ENCODE peak calls at places on chromosomes 1 and 21, in six cellular contexts. V is Karpas-422; I is right atrium auricular region; N is naive thymus-derived CD4-positive, alpha-beta T cell; H is left ventricle myocardium inferior; S is BE2C. O is an unnamed sample. For H3K4me1, the result is how much of the 10 kb centered on the place peaks cover.

GRCh38 chr1:109427171-109427467 is 871 bp upstream of the PSMA5 start:
- DNase-seq in V (peak), I (no peak), N (no peak), H (no peak), S (no peak), O (no peak)

GRCh38 chr1:30823627-30823968 is 66.0 kb upstream of the LAPTM5 start:
- DNase-seq in V (no peak), I (no peak), N (no peak), H (no peak), S (no peak), O (no peak)

GRCh38 chr1:15799928-15800835 is 7.3 kb downstream of the UQCRHL start:
- DNase-seq in V (no peak), I (peak), N (no peak), H (no peak), S (peak), O (peak)

GRCh38 chr1:53210954-53211353 is 9.5 kb downstream of the CZIB start:
- DNase-seq in V (no peak), I (no peak), N (no peak), H (no peak), S (no peak), O (no peak)

GRCh38 chr1:195005338-195005737 is 1602.9 kb downstream of the KCNT2 start:
- DNase-seq in V (no peak), I (no peak), N (no peak), H (no peak), S (no peak), O (no peak)

GRCh38 chr1:170461762-170462384 is 70.1 kb upstream of the GORAB start:
- DNase-seq in V (no peak), I (no peak), N (no peak), H (no peak), S (no peak), O (no peak)

GRCh38 chr1:76080552-76081093 is 6.1 kb downstream of the ST6GALNAC3 start:
- DNase-seq in V (no peak), I (no peak), N (no peak), H (no peak), S (no peak), O (no peak)

GRCh38 chr1:82388679-82389078 is 587.9 kb downstream of the ADGRL2 start:
- DNase-seq in V (no peak), I (no peak), N (no peak), H (no peak), S (peak), O (no peak)

GRCh38 chr1:44154665-44155064 is 13.2 kb upstream of the KLF18 start:
- DNase-seq in V (no peak), I (no peak), N (no peak), H (no peak), S (no peak), O (no peak)

GRCh38 chr1:155307247-155307740 is 1.4 kb upstream of the FDPS start:
- DNase-seq in V (peak), I (no peak), N (no peak), H (no peak), S (no peak), O (no peak)

GRCh38 chr1:232473319-232473718 is 156.6 kb downstream of the SIPA1L2 start:
- DNase-seq in V (no peak), I (peak), N (no peak), H (no peak), S (no peak), O (no peak)

GRCh38 chr21:42207426-42207825 is 11.5 kb upstream of the ABCG1 start:
- DNase-seq in V (no peak), I (no peak), N (no peak), H (no peak), S (no peak), O (no peak)

GRCh38 chr1:89692601-89693503 is 59.9 kb downstream of the LRRC8C start:
- DNase-seq in V (peak), I (no peak), N (no peak), H (no peak), S (peak), O (no peak)

GRCh38 chr1:54124472-54124871 is 28.3 kb downstream of the CDCP2 start:
- DNase-seq in V (no peak), I (no peak), N (no peak), H (no peak), S (no peak), O (no peak)

GRCh38 chr1:54540891-54541290 is 7.1 kb upstream of the ACOT11 start:
- DNase-seq in V (peak), I (no peak), N (no peak), H (no peak), S (no peak), O (no peak)

GRCh38 chr1:53075206-53075605 is 13.2 kb downstream of the PODN start:
- DNase-seq in V (no peak), I (no peak), N (no peak), H (peak), S (no peak), O (peak)

GRCh38 chr1:245091171-245091621 is 63.6 kb upstream of the KIF26B start:
- DNase-seq in V (no peak), I (no peak), N (no peak), H (no peak), S (no peak), O (no peak)

GRCh38 chr1:110433803-110434202 is 17.1 kb upstream of the PROK1 start:
- DNase-seq in V (peak), I (peak), N (no peak), H (peak), S (peak), O (no peak)

GRCh38 chr21:45413922-45414321 is 9.0 kb downstream of the COL18A1 start:
- DNase-seq in V (no peak), I (no peak), N (no peak), H (peak), S (peak), O (peak)

GRCh38 chr1:79193211-79194079 is 186.9 kb upstream of the ADGRL4 start:
- DNase-seq in V (no peak), I (no peak), N (no peak), H (no peak), S (no peak), O (no peak)

GRCh38 chr1:188904201-188904600 is 1573.5 kb downstream of the BRINP3 start:
- DNase-seq in V (no peak), I (no peak), N (no peak), H (no peak), S (no peak), O (no peak)

GRCh38 chr1:245614986-245615385 is 460.2 kb downstream of the KIF26B start:
- DNase-seq in V (no peak), I (no peak), N (no peak), H (no peak), S (no peak), O (no peak)

GRCh38 chr1:41400235-41400634 is 39.0 kb downstream of the FOXO6 start:
- DNase-seq in V (no peak), I (no peak), N (no peak), H (no peak), S (no peak), O (no peak)

GRCh38 chr1:153392822-153393221 is 1.9 kb upstream of the S100A8 start:
- DNase-seq in V (no peak), I (no peak), N (no peak), H (no peak), S (no peak), O (no peak)

GRCh38 chr21:41170442-41170841 is 2.5 kb downstream of the BACE2 start:
- DNase-seq in V (peak), I (no peak), N (no peak), H (peak), S (no peak), O (no peak)

GRCh38 chr1:206491592-206491991 is 15.7 kb upstream of the RASSF5 start:
- DNase-seq in V (no peak), I (no peak), N (no peak), H (no peak), S (no peak), O (no peak)
- H3K4me1 ChIP-seq in V (under half), I (under half), N (under half), H (under half), S (under half), O (under half)

GRCh38 chr1:117758444-117759316 is 152.8 kb downstream of the TENT5C start:
- DNase-seq in V (peak), I (peak), N (peak), H (peak), S (peak), O (peak)
- H3K4me3 ChIP-seq in V (peak), I (peak), N (peak), H (peak), S (peak), O (peak)

GRCh38 chr1:100449477-100449876 is 88.5 kb upstream of the GPR88 start:
- DNase-seq in V (no peak), I (no peak), N (no peak), H (no peak), S (no peak), O (no peak)
- H3K4me1 ChIP-seq in V (under half), I (under half), N (half or more), H (under half), S (under half), O (under half)

DNA sequence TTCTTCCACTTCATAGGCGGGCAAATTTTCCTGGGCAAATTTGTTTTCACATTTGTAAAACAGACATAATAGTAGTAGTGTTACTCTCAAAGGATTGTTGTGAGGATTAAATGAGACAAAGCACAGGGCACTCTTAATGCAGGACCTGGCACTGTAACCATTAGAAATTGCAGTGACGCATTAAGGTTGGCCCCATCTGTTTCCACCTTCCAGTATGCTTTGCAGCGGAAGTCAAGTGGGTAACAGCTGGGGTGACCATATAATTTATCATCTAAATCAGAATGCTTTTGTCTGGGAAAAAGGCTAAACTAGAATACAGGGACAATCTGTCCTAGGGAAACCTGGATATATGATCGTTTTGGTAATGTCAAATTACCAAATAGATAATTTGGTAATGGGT is 132.5 kb upstream of the CACHD1 start:
- DNase-seq in V (no peak), I (no peak), N (no peak), H (no peak), S (no peak), O (no peak)
- H3K4me3 ChIP-seq in V (no peak), I (no peak), N (no peak), H (no peak), S (no peak), O (no peak)

GRCh38 chr1:33578557-33579448 is 106.4 kb downstream of the ZSCAN20 start:
- DNase-seq in V (no peak), I (no peak), N (no peak), H (no peak), S (no peak), O (no peak)

GRCh38 chr1:33575324-33575879 is 103.0 kb downstream of the ZSCAN20 start:
- DNase-seq in V (no peak), I (no peak), N (no peak), H (peak), S (no peak), O (no peak)

GRCh38 chr1:33577663-33578062 is 105.2 kb downstream of the ZSCAN20 start:
- DNase-seq in V (no peak), I (no peak), N (no peak), H (no peak), S (no peak), O (no peak)

GRCh38 chr1:33572387-33572786 is 99.9 kb downstream of the ZSCAN20 start:
- DNase-seq in V (no peak), I (no peak), N (no peak), H (no peak), S (no peak), O (no peak)

DNA sequence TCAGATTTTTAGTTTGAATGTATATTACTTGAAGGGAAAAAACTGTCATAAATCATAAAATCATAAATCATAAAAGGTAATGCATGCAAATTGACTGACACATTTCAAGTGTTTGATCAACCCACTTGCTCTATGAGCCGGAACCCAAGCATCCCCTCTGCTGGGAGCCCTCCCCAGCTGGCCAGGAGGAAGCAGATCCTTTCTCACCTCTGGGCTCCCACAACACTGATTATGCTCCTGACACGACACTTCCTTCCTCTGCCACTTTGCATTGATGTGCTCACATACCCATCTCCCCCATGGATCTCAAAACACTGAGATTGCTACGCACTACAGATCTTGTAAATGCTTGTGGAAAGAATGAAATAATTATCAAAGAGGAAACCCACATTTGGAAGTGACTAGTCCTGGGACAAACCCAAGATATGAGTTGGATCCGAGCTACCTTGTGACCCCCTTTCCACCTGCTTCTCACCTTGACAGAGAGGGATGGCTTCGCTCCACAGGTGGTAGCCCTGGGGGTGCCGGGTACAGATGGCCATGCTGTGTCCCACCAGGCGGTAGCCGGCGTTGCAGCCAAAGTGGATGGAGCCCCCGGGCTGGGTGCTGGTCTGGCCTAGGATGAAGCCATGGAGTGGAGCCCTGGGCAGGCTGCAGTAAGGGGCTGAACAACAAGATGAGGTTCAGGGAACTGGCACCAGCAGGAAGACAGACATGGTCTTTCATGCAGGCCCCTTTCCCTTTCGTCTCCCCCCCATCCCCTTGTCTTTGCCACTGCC is 104.6 kb downstream of the ZSCAN20 start:
- DNase-seq in V (peak), I (no peak), N (no peak), H (no peak), S (no peak), O (no peak)
- H3K4me1 ChIP-seq in V (under half), I (under half), N (under half), H (half or more), S (under half), O (under half)

GRCh38 chr1:213099682-213100399 is 48.8 kb downstream of the RPS6KC1 start:
- DNase-seq in V (no peak), I (no peak), N (no peak), H (no peak), S (no peak), O (no peak)
- H3K4me3 ChIP-seq in V (no peak), I (no peak), N (no peak), H (no peak), S (no peak), O (no peak)

DNA sequence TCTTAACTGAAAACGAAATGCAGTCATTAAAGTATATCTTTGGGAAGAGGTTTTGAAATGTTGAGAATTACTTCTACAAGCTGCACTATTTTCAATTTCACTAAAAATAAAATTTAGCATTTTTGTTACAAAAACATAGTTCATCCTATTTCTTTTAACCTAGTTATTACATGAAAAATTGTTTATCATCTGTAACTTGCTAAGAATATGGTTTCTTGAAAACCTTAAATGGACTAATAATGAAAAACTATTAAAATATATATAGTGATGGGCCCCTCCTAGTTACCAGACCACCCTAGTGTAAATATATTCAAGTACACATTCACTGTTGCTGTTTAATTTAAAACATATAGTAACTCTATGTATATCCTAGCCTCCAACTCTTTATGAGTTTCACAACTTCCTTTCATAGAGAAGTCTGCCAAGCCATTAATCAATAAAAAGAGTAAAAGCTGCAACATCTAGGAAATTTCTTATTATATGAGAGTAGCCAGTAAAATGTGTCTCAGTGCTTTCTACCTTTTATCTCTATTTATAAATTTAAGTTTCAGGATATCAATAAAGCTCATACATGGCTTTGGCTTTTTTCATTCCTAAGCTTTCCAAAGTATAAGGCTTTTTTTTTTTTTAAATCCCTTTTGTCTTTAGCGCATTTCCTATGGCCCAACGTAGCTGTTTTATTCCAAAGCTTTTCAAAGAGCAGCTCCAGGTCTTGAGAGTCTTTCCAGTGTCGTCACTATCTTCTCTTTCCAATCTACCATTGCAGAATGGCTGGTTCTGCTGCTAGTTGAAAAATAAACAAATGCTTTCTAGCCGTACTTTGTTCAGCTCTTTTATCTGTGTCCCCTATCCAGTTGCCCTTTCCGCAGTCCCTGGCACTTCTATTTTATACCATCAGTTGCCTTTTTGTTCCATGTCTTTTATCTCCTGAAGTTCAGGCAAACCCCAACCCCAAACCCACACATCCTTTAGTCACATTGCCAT is 6.5 kb downstream of the IRF2BP2 start:
- DNase-seq in V (no peak), I (no peak), N (no peak), H (no peak), S (no peak), O (no peak)
- H3K4me1 ChIP-seq in V (half or more), I (half or more), N (half or more), H (half or more), S (under half), O (under half)